ENCODE peak calls at places on chromosome 19, in five cellular contexts. T is kidney, A is K562, U is adipocyte, H is neural progenitor cell. X is an unnamed sample.

GRCh38 chr19:32176591-32176990 is 168.8 kb upstream of the ZNF507 start:
- DNase-seq in U (no peak), T (no peak), A (no peak), H (no peak), X (no peak)

GRCh38 chr19:42420055-42420544 is 7.1 kb downstream of the LIPE start:
- DNase-seq in A (peak; percentile 90), U (peak; percentile 47), T (peak; percentile 39), H (peak; percentile 66), X (peak; percentile 18)

GRCh38 chr19:13163609-13164364 is 13.6 kb downstream of the IER2 start:
- DNase-seq in A (peak; percentile 63), U (peak; percentile 84), T (peak; percentile 97), H (peak; percentile 94), X (peak; percentile 70)

GRCh38 chr19:49664171-49665070 is 1.2 kb downstream of the IRF3 start:
- DNase-seq in T (peak; percentile 97), U (peak; percentile 96), A (peak; percentile 85), H (peak; percentile 93), X (peak; percentile 42)

GRCh38 chr19:55870736-55871135 is 34.4 kb downstream of the NLRP4 start:
- DNase-seq in A (no peak), H (no peak), T (no peak), U (no peak), X (no peak)

GRCh38 chr19:9883231-9883758 is 48.2 kb downstream of the PIN1 start:
- DNase-seq in H (peak; percentile 89), U (no peak), T (no peak), A (no peak), X (no peak)

GRCh38 chr19:12733369-12733896 is 1.1 kb downstream of the TRIR start:
- DNase-seq in U (peak; percentile 65), A (peak; percentile 43), H (peak; percentile 52), T (no peak), X (peak; percentile 54)

GRCh38 chr19:42693760-42694350 is 46.4 kb downstream of the PSG3 start:
- DNase-seq in H (no peak), A (peak; percentile 19), U (peak; percentile 61), T (no peak), X (peak; percentile 18)

GRCh38 chr19:18443831-18444230 is 5.9 kb upstream of the ISYNA1 start:
- DNase-seq in T (no peak), H (no peak), U (no peak), A (no peak), X (no peak)

GRCh38 chr19:19064811-19065745 is 1.3 kb downstream of the SLC25A42 start:
- DNase-seq in A (no peak), H (no peak), T (no peak), U (peak; percentile 34), X (no peak)

GRCh38 chr19:38090561-38090960 is 133.5 kb downstream of the DPF1 start:
- DNase-seq in U (no peak), T (no peak), A (no peak), H (no peak), X (no peak)

GRCh38 chr19:6048348-6048747 is 62.0 kb downstream of the RFX2 start:
- DNase-seq in U (no peak), A (no peak), T (peak; percentile 46), H (no peak), X (no peak)

GRCh38 chr19:12937243-12938053 is 961 bp upstream of the CALR start:
- DNase-seq in T (peak; percentile 74), U (no peak), A (no peak), H (peak; percentile 69), X (no peak)

GRCh38 chr19:49840321-49840720 is 10.6 kb upstream of the PTOV1 start:
- DNase-seq in A (no peak), T (no peak), U (no peak), H (no peak), X (no peak)

GRCh38 chr19:11678504-11678903 is 60.2 kb downstream of the ZNF823 start:
- DNase-seq in A (no peak), U (no peak), H (no peak), T (no peak), X (no peak)

GRCh38 chr19:35135389-35135909 is 590 bp upstream of the LGI4 start:
- DNase-seq in A (peak; percentile 93), H (peak; percentile 88), U (peak; percentile 85), T (peak; percentile 90), X (peak; percentile 20)

GRCh38 chr19:47330466-47330869 is 1.5 kb upstream of the C5AR2 start:
- DNase-seq in H (no peak), T (no peak), A (no peak), U (peak; percentile 23), X (no peak)

GRCh38 chr19:47331931-47332547 is at the start of gene C5AR2:
- DNase-seq in H (no peak), A (no peak), U (no peak), T (no peak), X (no peak)

DNA sequence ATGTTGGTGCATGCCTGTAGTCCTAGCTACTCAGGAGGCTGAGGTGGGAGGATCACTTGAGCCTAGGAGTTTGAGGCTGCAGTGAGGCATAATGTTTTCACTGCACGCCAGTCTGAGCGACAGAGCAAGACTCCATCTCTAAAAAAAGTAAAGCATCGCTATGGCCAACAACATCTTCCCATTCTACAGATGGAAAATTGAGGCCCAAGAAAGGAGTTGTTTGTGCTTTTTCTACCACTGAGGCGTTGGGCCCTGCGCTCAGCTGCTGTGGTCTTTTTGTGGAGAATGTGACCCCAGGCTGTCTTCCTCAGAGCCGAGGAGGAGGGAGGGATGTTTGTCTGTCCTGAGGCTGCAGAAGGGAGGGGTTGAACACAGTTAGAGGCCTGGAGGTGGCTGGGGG is 485 bp upstream of the C5AR2 start:
- DNase-seq in T (no peak), H (no peak), A (no peak), U (no peak), X (no peak)
- H3K9ac ChIP-seq in T (no peak overlapping the region), H (no peak overlapping the region), A (no peak overlapping the region), U (no peak overlapping the region), X (no peak overlapping the region)

GRCh38 chr19:56949651-56950050 is 109.1 kb upstream of the PEG3 start:
- DNase-seq in A (no peak), H (no peak), T (no peak), U (no peak), X (no peak)
- H3K9me3 ChIP-seq in A (no peaks in the 10 kb centered on the region), H (peaks cover 5% of the 10 kb centered on the region), T (no peaks in the 10 kb centered on the region), U (no peaks in the 10 kb centered on the region), X (peaks cover 8% of the 10 kb centered on the region)

DNA sequence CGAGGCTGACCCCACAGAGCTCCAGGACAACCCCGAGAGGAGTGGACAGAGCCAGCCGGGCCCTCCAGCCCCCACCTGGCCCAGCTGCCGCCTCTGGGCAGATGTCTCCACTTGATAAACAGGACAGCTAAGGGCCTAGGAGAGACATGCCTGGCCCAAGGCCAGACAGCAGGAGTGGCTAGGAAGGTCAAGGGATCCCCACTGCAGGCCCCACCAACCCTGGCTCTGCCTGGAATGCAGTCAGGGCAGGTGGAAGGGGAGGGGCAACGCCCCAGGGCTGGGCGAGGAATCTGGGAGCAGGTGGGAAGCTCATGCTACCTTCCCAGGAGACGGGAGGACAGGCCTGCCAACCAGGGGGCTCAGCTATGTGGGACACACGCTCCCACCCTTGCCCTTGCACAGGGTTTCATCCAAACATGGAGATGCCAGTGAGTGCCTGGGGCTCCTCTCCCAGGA is 25.2 kb downstream of the SH3GL1 start:
- DNase-seq in A (peak; percentile 78), H (no peak), T (peak; percentile 91), U (no peak), X (no peak)
- H3K9ac ChIP-seq in A (peak overlapping the region; percentile 93), H (no peak overlapping the region), T (no peak overlapping the region), U (peak overlapping the region; percentile 86), X (peak overlapping the region; percentile 56)

GRCh38 chr19:51002101-51002532 is 713 bp upstream of the KLK8 start:
- DNase-seq in T (no peak), H (no peak), A (no peak), U (no peak), X (no peak)

GRCh38 chr19:51000981-51001380 is 423 bp downstream of the KLK8 start:
- DNase-seq in T (no peak), A (peak; percentile 76), H (peak; percentile 44), U (no peak), X (no peak)

GRCh38 chr19:50998686-50999085 is 2.7 kb downstream of the KLK8 start:
- DNase-seq in H (no peak), T (no peak), A (no peak), U (no peak), X (no peak)

GRCh38 chr19:51001495-51001894 is at the start of gene KLK8:
- DNase-seq in T (no peak), A (no peak), U (no peak), H (no peak), X (no peak)

GRCh38 chr19:51000426-51000825 is 978 bp downstream of the KLK8 start:
- DNase-seq in A (no peak), U (no peak), H (no peak), T (no peak), X (no peak)
- H3K9me3 ChIP-seq in A (no peaks in the 10 kb centered on the region), U (no peaks in the 10 kb centered on the region), H (no peaks in the 10 kb centered on the region), T (no peaks in the 10 kb centered on the region), X (peaks cover 2% of the 10 kb centered on the region)

GRCh38 chr19:16824658-16825311 is 4.4 kb upstream of the SIN3B start:
- DNase-seq in H (peak; percentile 18), T (no peak), U (no peak), A (no peak), X (peak; percentile 39)
- H3K9ac ChIP-seq in H (no peak overlapping the region), T (peak overlapping the region; percentile 5), U (peak overlapping the region; percentile 47), A (no peak overlapping the region), X (peak overlapping the region; percentile 34)

DNA sequence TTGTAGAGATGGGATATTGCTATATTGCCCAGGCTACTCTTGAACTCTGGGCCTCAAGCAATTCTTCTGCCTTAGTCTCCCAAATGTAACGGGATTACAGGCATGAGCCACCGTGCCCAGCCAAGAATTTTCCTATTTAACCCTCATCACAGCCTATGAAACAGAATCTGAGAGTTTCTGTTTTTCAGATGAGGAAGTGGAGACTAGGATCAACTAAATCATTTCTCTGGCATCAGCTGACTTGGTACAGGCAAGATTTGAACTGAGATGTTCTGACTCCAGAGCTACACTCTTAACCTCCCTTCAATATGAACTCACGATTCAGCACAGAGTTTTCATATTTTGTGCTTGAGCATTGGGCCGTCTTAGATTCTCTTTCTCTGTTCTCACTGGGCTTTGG is 8.1 kb downstream of the ZNF460 start:
- DNase-seq in H (no peak), T (no peak), A (no peak), U (no peak), X (no peak)
- H3K9me3 ChIP-seq in H (no peaks in the 10 kb centered on the region), T (no peaks in the 10 kb centered on the region), A (peaks cover 5% of the 10 kb centered on the region), U (peaks cover 10% of the 10 kb centered on the region), X (peaks cover 21% of the 10 kb centered on the region)

GRCh38 chr19:4338441-4339350 is at the start of gene STAP2:
- DNase-seq in H (peak; percentile 51), T (peak; percentile 87), U (no peak), A (peak; percentile 23), X (no peak)
- H3K9ac ChIP-seq in H (peak within 1 kb of the TSS; percentile 35), T (peak within 1 kb of the TSS; percentile 90), U (peak within 1 kb of the TSS; percentile 83), A (peak within 1 kb of the TSS; percentile 58), X (peak within 1 kb of the TSS; percentile 67)

GRCh38 chr19:39986643-39987042 is 10.2 kb upstream of the ZNF546 start:
- DNase-seq in U (no peak), A (no peak), H (no peak), T (no peak), X (no peak)
- H3K9me3 ChIP-seq in U (peaks cover 29% of the 10 kb centered on the region), A (peaks cover 11% of the 10 kb centered on the region), H (peaks cover 21% of the 10 kb centered on the region), T (peaks cover 15% of the 10 kb centered on the region), X (peaks cover 4% of the 10 kb centered on the region)

GRCh38 chr19:2634228-2634951 is 68.1 kb downstream of the GNG7 start:
- DNase-seq in H (no peak), A (no peak), U (no peak), T (no peak), X (no peak)
- H3K9ac ChIP-seq in H (no peak overlapping the region), A (no peak overlapping the region), U (peak overlapping the region; percentile 82), T (no peak overlapping the region), X (no peak overlapping the region)